ENCODE peak calls at places on chromosomes 11 and 22, in four cellular contexts. L, V, W and M are unnamed samples.

GRCh38 chr11:22928207-22928917 is 68.1 kb upstream of the CCDC179 start:
- DNase-seq in L (no peak), V (no peak), W (no peak), M (no peak)

GRCh38 chr11:70732493-70733206 is 334.3 kb downstream of the CTTN start:
- DNase-seq in L (no peak), V (no peak), W (no peak), M (no peak)

GRCh38 chr22:47629273-47629711 is 866.8 kb downstream of the TBC1D22A start:
- DNase-seq in L (no peak), V (no peak), W (no peak), M (no peak)

GRCh38 chr11:108914981-108915380 is 250.1 kb downstream of the DDX10 start:
- DNase-seq in L (no peak), V (no peak), W (peak), M (no peak)

GRCh38 chr22:42691440-42691839 is 29.2 kb downstream of the A4GALT start:
- DNase-seq in L (no peak), V (no peak), W (no peak), M (no peak)

GRCh38 chr11:17500673-17501072 is 24.0 kb upstream of the ABCC8 start:
- DNase-seq in L (no peak), V (no peak), W (no peak), M (no peak)

GRCh38 chr11:67356867-67357561 is 3.7 kb upstream of the POLD4 start:
- DNase-seq in L (peak), V (peak), W (peak), M (peak)

GRCh38 chr22:17845340-17845739 is 71.1 kb upstream of the BID start:
- DNase-seq in L (no peak), V (no peak), W (no peak), M (no peak)

GRCh38 chr11:111347002-111347722 is 31.9 kb downstream of the POU2AF1 start:
- DNase-seq in L (peak), V (no peak), W (no peak), M (no peak)

GRCh38 chr11:2115308-2115707 is 23.9 kb downstream of the IGF2 start:
- DNase-seq in L (no peak), V (no peak), W (no peak), M (no peak)

GRCh38 chr22:23218867-23219251 is 38.5 kb downstream of the BCR start:
- DNase-seq in L (peak), V (no peak), W (peak), M (no peak)

GRCh38 chr11:69928124-69928523 is 108.9 kb upstream of the FGF3 start:
- DNase-seq in L (no peak), V (peak), W (no peak), M (no peak)

GRCh38 chr11:109859325-109859724 is 233.9 kb upstream of the ZC3H12C start:
- DNase-seq in L (no peak), V (no peak), W (peak), M (no peak)

GRCh38 chr11:132770802-132771545 is 761.3 kb downstream of the OPCML start:
- DNase-seq in L (no peak), V (no peak), W (no peak), M (no peak)

GRCh38 chr22:42116848-42117424 is 13.7 kb downstream of the CYP2D6 start:
- DNase-seq in L (no peak), V (no peak), W (peak), M (no peak)

GRCh38 chr22:17804331-17805080 is 30.2 kb upstream of the BID start:
- DNase-seq in L (no peak), V (no peak), W (no peak), M (no peak)

DNA sequence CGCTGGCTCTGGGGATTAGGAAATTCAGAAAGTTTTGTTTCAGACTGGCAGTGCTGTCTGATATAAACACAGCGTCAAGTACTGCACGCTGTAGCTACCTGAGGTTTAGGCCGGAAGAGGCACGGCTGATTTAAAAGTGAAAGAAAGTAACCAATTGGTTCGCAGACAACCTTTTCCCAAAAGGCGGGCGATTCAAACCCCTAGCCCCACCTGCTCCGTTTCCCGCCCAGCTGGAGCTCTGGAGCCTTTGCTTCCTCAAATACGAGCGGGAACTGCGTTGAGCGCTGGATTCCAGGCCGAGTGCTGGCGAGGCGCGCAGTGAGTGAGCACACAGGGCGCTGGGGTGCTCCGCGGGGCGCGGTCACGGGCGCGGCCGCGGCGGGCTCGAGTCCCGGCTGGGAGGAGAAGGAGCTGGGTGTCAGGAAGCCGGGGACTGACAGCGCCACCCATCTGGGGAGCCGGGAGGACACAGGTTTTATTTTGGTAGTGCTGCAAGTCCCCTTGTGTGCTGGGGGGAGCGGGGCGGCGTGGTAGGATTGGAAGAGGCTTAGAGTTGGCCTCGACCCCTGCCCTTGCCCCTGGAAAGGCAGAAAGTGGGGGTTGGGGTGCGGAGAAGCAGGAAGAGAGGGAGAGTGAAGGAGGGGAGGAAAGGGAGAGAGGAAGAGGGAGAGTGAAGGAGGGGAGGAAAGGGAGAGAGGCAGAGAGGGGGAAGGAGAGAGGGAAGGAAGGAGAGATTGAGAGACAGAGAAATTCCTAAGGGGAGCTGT is 2.1 kb downstream of the FAM111A start:
- DNase-seq in L (peak), V (peak), W (peak), M (peak)
- TF ChIP-seq CTCF in L (peak), V (peak), W (no peak), M (no peak)

DNA sequence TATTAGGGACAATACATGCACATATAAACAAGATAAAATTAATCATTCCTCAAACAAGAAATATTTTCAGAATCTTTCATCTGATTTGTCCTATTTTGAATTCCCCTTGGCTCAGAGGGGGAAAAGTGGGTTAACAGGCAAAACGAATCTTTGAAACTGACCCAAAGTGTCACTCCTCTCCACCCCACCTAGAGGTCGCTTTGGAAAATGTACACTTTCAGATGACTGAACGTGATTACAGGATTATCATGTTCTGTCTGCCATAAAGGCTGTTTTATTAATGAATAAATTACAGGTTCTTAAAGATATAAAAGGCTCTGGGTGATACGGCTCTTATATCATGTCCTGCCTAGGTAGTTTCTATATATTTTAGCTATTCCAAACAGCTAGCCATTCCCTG is 1735.0 kb downstream of the LRRC4C start:
- DNase-seq in L (no peak), V (no peak), W (no peak), M (no peak)
- TF ChIP-seq CTCF in L (no peak), V (peak), W (no peak), M (no peak)

GRCh38 chr22:46447906-46448669 is 89.3 kb downstream of the CELSR1 start:
- DNase-seq in L (no peak), V (no peak), W (no peak), M (no peak)

GRCh38 chr22:46451741-46452140 is 85.7 kb downstream of the CELSR1 start:
- DNase-seq in L (no peak), V (no peak), W (no peak), M (no peak)

GRCh38 chr22:46450931-46451660 is 86.3 kb downstream of the CELSR1 start:
- DNase-seq in L (no peak), V (peak), W (no peak), M (no peak)

GRCh38 chr22:46449116-46449691 is 88.2 kb downstream of the CELSR1 start:
- DNase-seq in L (no peak), V (no peak), W (no peak), M (no peak)

GRCh38 chr22:46449974-46450745 is 87.3 kb downstream of the CELSR1 start:
- DNase-seq in L (no peak), V (no peak), W (no peak), M (no peak)
- TF ChIP-seq CTCF in L (no peak), V (no peak), W (no peak), M (no peak)

GRCh38 chr11:57475671-57476222 is 15.4 kb downstream of the RTN4RL2 start:
- DNase-seq in L (peak), V (no peak), W (no peak), M (no peak)

GRCh38 chr11:57475191-57475590 is 14.9 kb downstream of the RTN4RL2 start:
- DNase-seq in L (no peak), V (no peak), W (no peak), M (no peak)

GRCh38 chr11:57477507-57478189 is 17.3 kb downstream of the RTN4RL2 start:
- DNase-seq in L (no peak), V (no peak), W (no peak), M (no peak)

GRCh38 chr11:57476883-57477506 is 16.7 kb downstream of the RTN4RL2 start:
- DNase-seq in L (peak), V (peak), W (no peak), M (peak)

GRCh38 chr11:57476223-57476882 is 16.0 kb downstream of the RTN4RL2 start:
- DNase-seq in L (peak), V (peak), W (no peak), M (peak)
- TF ChIP-seq CTCF in L (no peak), V (no peak), W (no peak), M (no peak)

GRCh38 chr11:120815260-120816100 is 208.4 kb upstream of the TBCEL start:
- DNase-seq in L (no peak), V (no peak), W (no peak), M (no peak)
- TF ChIP-seq CTCF in L (no peak), V (no peak), W (no peak), M (no peak)

GRCh38 chr11:128890216-128890542 is 977 bp upstream of the KCNJ5 start:
- DNase-seq in L (no peak), V (no peak), W (no peak), M (no peak)

GRCh38 chr11:128889657-128890213 is 1.4 kb upstream of the KCNJ5 start:
- DNase-seq in L (no peak), V (no peak), W (no peak), M (no peak)

GRCh38 chr11:128890543-128891409 is at the start of gene KCNJ5:
- DNase-seq in L (no peak), V (no peak), W (peak), M (no peak)

GRCh38 chr11:128886401-128887119 is 4.6 kb upstream of the KCNJ5 start:
- DNase-seq in L (no peak), V (peak), W (no peak), M (no peak)

DNA sequence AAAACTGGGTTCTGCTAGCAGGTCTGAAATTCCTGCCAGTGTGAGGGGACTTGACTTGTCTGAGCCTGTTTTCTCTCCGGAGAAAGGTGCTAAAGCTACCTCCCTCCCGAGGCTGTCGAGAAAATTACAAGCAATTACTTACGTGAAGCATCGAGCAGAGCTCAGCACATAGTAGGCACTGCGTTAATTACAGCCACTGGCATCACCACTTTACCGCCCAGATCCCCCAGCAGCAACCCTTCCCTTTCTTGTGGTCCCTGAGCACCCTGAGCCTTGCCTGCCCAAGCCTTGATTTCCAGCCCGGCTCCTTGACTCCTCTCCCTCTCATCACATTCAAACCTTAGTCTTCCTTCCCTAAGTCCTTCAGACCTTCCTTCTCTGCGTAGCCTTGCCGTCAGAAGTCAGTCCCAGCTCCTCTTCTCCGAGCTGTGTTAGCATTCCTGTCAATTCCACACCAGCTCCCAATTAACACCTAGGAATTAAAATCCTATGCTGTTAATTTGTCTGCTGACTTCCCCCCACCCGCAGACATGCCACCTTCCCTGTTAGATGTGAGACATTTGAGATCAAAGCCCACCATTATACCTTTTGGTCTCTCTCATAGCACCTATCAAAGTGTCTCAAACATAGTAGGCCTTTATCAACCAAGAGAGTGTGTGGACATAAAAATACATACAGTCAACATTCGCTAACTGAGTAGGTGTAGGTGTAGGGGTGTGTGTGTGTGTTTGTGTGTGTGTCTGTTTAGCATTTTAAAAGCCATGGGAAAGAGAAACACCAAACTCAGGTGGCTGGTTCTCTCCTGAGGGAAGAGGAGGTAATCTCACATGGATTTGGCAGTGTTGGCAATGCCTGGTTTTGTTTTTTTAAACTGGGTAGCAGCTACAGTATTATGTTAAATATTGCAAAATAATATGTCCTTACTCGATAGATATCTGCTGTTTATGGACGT is 2.8 kb upstream of the KCNJ5 start:
- DNase-seq in L (no peak), V (no peak), W (no peak), M (no peak)
- TF ChIP-seq CTCF in L (no peak), V (peak), W (no peak), M (no peak)

DNA sequence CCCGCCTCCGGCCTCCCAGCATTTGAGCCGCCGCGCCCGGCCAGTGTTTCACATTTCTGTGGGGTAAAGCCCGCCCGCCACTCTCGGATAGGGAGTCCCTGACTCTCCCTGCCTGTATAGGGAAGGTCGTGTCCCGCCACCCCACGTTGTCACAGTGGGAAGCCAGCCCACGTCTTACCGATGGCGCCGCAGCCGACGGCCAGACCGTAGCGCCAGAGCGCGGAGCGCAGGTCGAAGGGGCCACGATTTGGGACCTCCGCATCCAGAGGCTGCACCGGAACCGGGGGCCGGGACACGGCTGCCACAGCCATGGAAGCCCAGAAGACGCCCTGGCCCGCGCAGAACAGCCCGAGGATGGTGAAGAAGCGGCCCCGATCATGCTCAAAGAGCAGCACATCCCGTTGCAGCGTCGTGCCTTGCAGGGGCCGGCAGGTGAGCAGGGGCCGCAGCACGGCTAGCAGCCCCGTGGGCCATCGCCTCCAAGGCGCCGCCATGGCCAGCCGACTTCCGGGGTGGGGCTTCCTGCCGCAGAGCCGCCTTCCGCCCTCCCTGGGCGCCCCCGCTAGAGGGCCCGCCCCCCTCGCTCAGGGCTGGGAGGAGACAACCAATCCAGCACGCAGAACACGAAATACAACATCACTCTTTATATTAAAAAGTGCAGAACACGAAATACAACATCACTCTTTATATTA is at the start of gene TMEM223:
- DNase-seq in L (peak), V (peak), W (peak), M (peak)
- TF ChIP-seq CTCF in L (no peak), V (no peak), W (no peak), M (no peak)

GRCh38 chr11:103633037-103633788 is 403.2 kb upstream of the DDI1 start:
- DNase-seq in L (no peak), V (no peak), W (peak), M (no peak)

GRCh38 chr11:103633819-103634590 is 402.4 kb upstream of the DDI1 start:
- DNase-seq in L (no peak), V (no peak), W (no peak), M (no peak)

GRCh38 chr11:103636232-103636631 is 400.2 kb upstream of the DDI1 start:
- DNase-seq in L (no peak), V (no peak), W (no peak), M (no peak)

GRCh38 chr11:103631841-103632240 is 404.6 kb upstream of the DDI1 start:
- DNase-seq in L (no peak), V (no peak), W (no peak), M (no peak)

GRCh38 chr11:103637250-103637649 is 399.2 kb upstream of the DDI1 start:
- DNase-seq in L (no peak), V (no peak), W (no peak), M (no peak)
- TF ChIP-seq CTCF in L (no peak), V (peak), W (peak), M (no peak)

DNA sequence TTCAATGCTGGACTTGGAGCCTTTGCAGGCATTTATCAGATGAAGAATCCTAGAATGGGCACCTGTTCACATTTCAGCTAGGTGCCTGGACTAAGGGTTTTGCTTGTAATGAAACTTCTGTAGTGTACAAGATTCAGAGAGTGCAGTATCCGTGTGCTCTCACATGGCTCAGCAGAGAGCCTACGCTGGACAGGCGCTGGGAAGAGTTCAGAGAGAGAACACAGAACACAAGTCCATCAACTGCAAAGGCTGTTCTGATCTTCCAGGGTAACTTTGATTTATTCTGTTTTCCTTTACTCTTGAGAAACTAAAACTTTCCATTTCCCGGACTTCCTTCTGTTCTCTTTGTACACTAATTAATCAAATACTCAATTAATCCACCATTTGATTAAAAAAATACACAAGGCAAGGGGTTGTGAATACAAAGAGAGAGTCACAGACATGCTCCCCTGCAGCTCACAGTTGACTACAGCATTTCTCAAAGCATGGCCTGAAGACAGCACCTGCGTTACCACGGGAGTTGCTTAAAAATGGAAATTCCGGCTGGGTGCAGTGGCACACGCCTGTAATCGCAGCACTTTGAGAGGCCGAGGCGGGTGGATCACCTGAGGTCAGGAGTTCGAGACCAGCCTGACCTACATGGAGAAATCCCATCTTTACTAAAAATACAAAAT is 393.7 kb downstream of the LARGE1 start:
- DNase-seq in L (no peak), V (no peak), W (no peak), M (no peak)
- TF ChIP-seq CTCF in L (no peak), V (no peak), W (no peak), M (no peak)